ENCODE peak calls at places on chromosomes 2 and 18, in five cellular contexts. M is cardiac muscle cell; E is stimulated activated CD8-positive, alpha-beta memory T cell treated with anti-CD3 and anti-CD28 coated beads, Interleukin-4, amount 100 ng/mL, for 4 hours; N is head of caudate nucleus; C is NCI-H1436. O is an unnamed sample.

GRCh38 chr2:119111115-119111975 is 47.2 kb downstream of the C1QL2 start:
- DNase-seq in M (no peak), E (no peak), N (no peak), C (no peak), O (no peak)

GRCh38 chr18:64747803-64748202 is 598.9 kb upstream of the LINC00305 start:
- DNase-seq in M (no peak), E (no peak), N (no peak), C (no peak), O (no peak)

GRCh38 chr2:143946436-143947385 is 573.2 kb downstream of the ZEB2 start:
- DNase-seq in M (no peak), E (no peak), N (no peak), C (no peak), O (no peak)

GRCh38 chr18:7696846-7697245 is 129.7 kb downstream of the PTPRM start:
- DNase-seq in M (no peak), E (no peak), N (no peak), C (no peak), O (no peak)

GRCh38 chr2:152411154-152411553 is 76.2 kb downstream of the FMNL2 start:
- DNase-seq in M (no peak), E (no peak), N (no peak), C (no peak), O (no peak)

GRCh38 chr2:204687776-204688175 is 142.5 kb downstream of the PARD3B start:
- DNase-seq in M (no peak), E (no peak), N (no peak), C (no peak), O (no peak)

GRCh38 chr2:49770919-49771318 is 616.6 kb upstream of the FSHR start:
- DNase-seq in M (peak; percentile 75), E (no peak), N (peak; percentile 70), C (no peak), O (peak; percentile 54)

GRCh38 chr2:155203187-155203586 is 504.7 kb downstream of the KCNJ3 start:
- DNase-seq in M (no peak), E (no peak), N (no peak), C (no peak), O (no peak)

GRCh38 chr2:16204791-16205620 is 264.7 kb downstream of the MYCN start:
- DNase-seq in M (no peak), E (no peak), N (no peak), C (no peak), O (no peak)

GRCh38 chr2:36290306-36290705 is 65.3 kb upstream of the CRIM1 start:
- DNase-seq in M (no peak), E (no peak), N (no peak), C (no peak), O (peak; percentile 39)

GRCh38 chr2:158395166-158395565 is 61.4 kb downstream of the CCDC148 start:
- DNase-seq in M (no peak), E (no peak), N (no peak), C (no peak), O (no peak)

GRCh38 chr2:133581027-133581760 is 12.9 kb upstream of the NCKAP5 start:
- DNase-seq in M (no peak), E (no peak), N (no peak), C (no peak), O (no peak)

GRCh38 chr18:24016643-24017042 is 2.1 kb downstream of the TTC39C start:
- DNase-seq in M (peak; percentile 11), E (no peak), N (no peak), C (no peak), O (peak; percentile 19)

GRCh38 chr2:38532366-38532765 is 70.4 kb downstream of the HNRNPLL start:
- DNase-seq in M (no peak), E (no peak), N (no peak), C (no peak), O (no peak)

GRCh38 chr2:239444626-239445625 is 44.1 kb upstream of the HDAC4 start:
- DNase-seq in M (no peak), E (no peak), N (peak; percentile 90), C (no peak), O (peak; percentile 85)

GRCh38 chr2:154532004-154532403 is 166.5 kb upstream of the KCNJ3 start:
- DNase-seq in M (no peak), E (no peak), N (no peak), C (no peak), O (no peak)

GRCh38 chr18:35490894-35491688 is 6.7 kb downstream of the INO80C start:
- DNase-seq in M (no peak), E (no peak), N (no peak), C (no peak), O (no peak)

GRCh38 chr2:170815746-170816498 is 765 bp upstream of the GAD1 start:
- DNase-seq in M (peak; percentile 89), E (no peak), N (peak; percentile 74), C (peak; percentile 86), O (peak; percentile 54)

GRCh38 chr2:231800493-231801091 is 14.3 kb downstream of the COPS7B start:
- DNase-seq in M (peak; percentile 42), E (no peak), N (peak; percentile 56), C (no peak), O (no peak)